ENCODE peak calls at places on chromosome 14, in four cellular contexts. F is heart right ventricle, D is transverse colon, M is left ventricle myocardium inferior. U is an unnamed sample. For H3K4me1, the result is how much of the 10 kb centered on the place peaks cover.

GRCh38 chr14:70032016-70032415 is 152.8 kb downstream of the SMOC1 start:
- DNase-seq in M (no peak), F (no peak), D (no peak), U (no peak)

GRCh38 chr14:23285530-23286019 is 357 bp downstream of the HOMEZ start:
- DNase-seq in D (peak), M (no peak), F (no peak), U (no peak)

GRCh38 chr14:52315355-52315718 is 1.2 kb downstream of the PTGER2 start:
- DNase-seq in F (no peak), M (no peak), D (no peak), U (no peak)

GRCh38 chr14:101254805-101255764 is 306.2 kb upstream of the DIO3 start:
- DNase-seq in D (no peak), F (no peak), M (no peak), U (peak)

GRCh38 chr14:81990312-81990761 is 456.7 kb upstream of the SEL1L start:
- DNase-seq in D (peak), M (no peak), F (peak), U (no peak)

GRCh38 chr14:64444984-64445845 is 20.1 kb upstream of the AKAP5 start:
- DNase-seq in M (no peak), D (peak), F (no peak), U (no peak)

GRCh38 chr14:39988939-39989338 is 556.7 kb upstream of the FBXO33 start:
- DNase-seq in D (no peak), M (no peak), F (no peak), U (no peak)

GRCh38 chr14:50944647-50945413 is 547 bp upstream of the PYGL start:
- DNase-seq in M (peak), D (peak), F (peak), U (no peak)

GRCh38 chr14:80364274-80364673 is 153.0 kb upstream of the DIO2 start:
- DNase-seq in M (no peak), D (no peak), F (no peak), U (no peak)

GRCh38 chr14:43165651-43166050 is 1341.4 kb downstream of the FSCB start:
- DNase-seq in M (no peak), D (no peak), F (no peak), U (no peak)

GRCh38 chr14:104287301-104288009 is 149.1 kb downstream of the KIF26A start:
- DNase-seq in F (no peak), M (peak), D (no peak), U (no peak)

GRCh38 chr14:104224516-104225281 is 86.3 kb downstream of the KIF26A start:
- DNase-seq in F (no peak), D (peak), M (no peak), U (no peak)

GRCh38 chr14:22333408-22334274 is 255.4 kb downstream of the DAD1 start:
- DNase-seq in F (no peak), M (no peak), D (peak), U (peak)

GRCh38 chr14:32022525-32022924 is 54.6 kb upstream of the ARHGAP5 start:
- DNase-seq in D (no peak), F (no peak), M (no peak), U (no peak)

GRCh38 chr14:43621282-43621681 is 885.8 kb downstream of the FSCB start:
- DNase-seq in M (no peak), D (no peak), F (no peak), U (no peak)

GRCh38 chr14:21978184-21978998 is 304.8 kb upstream of the OR4E1 start:
- DNase-seq in F (no peak), D (peak), M (no peak), U (no peak)

GRCh38 chr14:60214003-60214402 is 35.0 kb upstream of the PPM1A start:
- DNase-seq in D (no peak), F (no peak), M (no peak), U (no peak)

GRCh38 chr14:29536886-29537511 is 390.6 kb downstream of the PRKD1 start:
- DNase-seq in M (no peak), D (no peak), F (no peak), U (no peak)

GRCh38 chr14:102930753-102931579 is 8.5 kb downstream of the AMN start:
- DNase-seq in M (no peak), D (peak), F (no peak), U (no peak)

GRCh38 chr14:74080820-74081460 is 3.3 kb downstream of the ALDH6A1 start:
- DNase-seq in D (no peak), F (no peak), M (no peak), U (no peak)

GRCh38 chr14:39265032-39265431 is 31.3 kb downstream of the MIA2 start:
- DNase-seq in M (no peak), D (no peak), F (no peak), U (no peak)

GRCh38 chr14:63701614-63702291 is 26.1 kb downstream of the SGPP1 start:
- DNase-seq in F (no peak), D (no peak), M (no peak), U (no peak)

GRCh38 chr14:30553311-30553989 is 5.5 kb upstream of the G2E3 start:
- DNase-seq in F (no peak), M (no peak), D (no peak), U (no peak)

GRCh38 chr14:77761205-77761931 is 412 bp upstream of the SNW1 start:
- DNase-seq in D (peak), F (peak), M (peak), U (peak)

GRCh38 chr14:72830786-72831583 is 62.9 kb downstream of the DPF3 start:
- DNase-seq in F (peak), M (no peak), D (peak), U (no peak)

GRCh38 chr14:96297000-96297399 is 41.0 kb downstream of the BDKRB1 start:
- DNase-seq in D (no peak), F (no peak), M (no peak), U (no peak)

GRCh38 chr14:96509457-96510090 is 7.4 kb downstream of the PAPOLA start:
- DNase-seq in D (no peak), F (no peak), M (no peak), U (no peak)

GRCh38 chr14:100871234-100872186 is 32.0 kb downstream of the RTL1 start:
- DNase-seq in F (no peak), M (peak), D (no peak), U (no peak)

GRCh38 chr14:59918824-59919581 is 941 bp upstream of the LRRC9 start:
- DNase-seq in F (no peak), M (no peak), D (peak), U (no peak)

GRCh38 chr14:95664546-95664945 is 21.7 kb upstream of the TCL1B start:
- DNase-seq in F (no peak), M (no peak), D (no peak), U (no peak)

GRCh38 chr14:72907886-72908285 is 14.0 kb upstream of the DPF3 start:
- DNase-seq in F (no peak), D (no peak), M (no peak), U (no peak)

GRCh38 chr14:60346706-60347105 is 97.7 kb downstream of the PPM1A start:
- DNase-seq in D (no peak), F (no peak), M (no peak), U (no peak)

GRCh38 chr14:58866386-58866785 is 228.6 kb downstream of the DACT1 start:
- DNase-seq in F (no peak), D (no peak), M (no peak), U (no peak)

GRCh38 chr14:91381801-91382670 is 35.6 kb downstream of the CCDC88C start:
- DNase-seq in D (no peak), F (no peak), M (no peak), U (no peak)

GRCh38 chr14:89466460-89466859 is 49.4 kb upstream of the FOXN3 start:
- DNase-seq in D (no peak), M (no peak), F (no peak), U (no peak)

DNA sequence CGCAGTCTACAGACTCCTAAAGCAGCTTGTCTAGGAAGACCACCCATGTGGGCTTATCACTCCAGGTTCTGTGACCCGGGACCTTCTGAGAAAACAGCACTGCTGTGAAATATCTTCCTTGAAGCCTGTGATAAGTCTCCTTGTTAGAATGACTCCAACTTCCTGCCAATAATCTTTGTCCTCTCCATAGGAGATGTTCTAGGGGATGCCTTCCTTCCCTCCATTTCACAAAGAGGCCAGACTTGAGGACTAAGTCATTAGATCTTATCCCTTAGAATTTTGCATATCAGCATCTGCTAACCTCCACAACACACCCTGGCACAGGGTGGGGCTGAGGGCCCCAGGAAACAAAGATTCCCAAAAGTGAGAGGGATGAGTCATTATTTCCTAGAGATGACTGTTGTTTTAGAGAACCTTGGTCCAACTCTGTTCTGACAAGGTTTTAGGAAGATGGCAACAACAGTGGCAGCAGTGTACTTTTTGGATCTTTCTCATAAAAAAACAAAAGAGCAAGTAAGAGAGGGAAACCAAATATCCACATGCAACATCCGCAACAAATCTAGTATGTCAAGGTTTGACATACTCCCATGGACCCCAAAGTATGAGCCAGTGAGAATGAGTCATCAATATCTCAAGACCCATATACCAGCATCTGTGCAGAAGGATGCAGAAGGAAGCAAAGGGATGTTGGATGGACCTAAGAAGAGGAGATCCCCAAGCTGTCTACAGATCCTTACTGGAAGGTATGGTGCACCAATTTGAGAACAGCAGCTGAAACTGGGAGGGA is 6.0 kb downstream of the LTB4R start:
- DNase-seq in D (no peak), F (no peak), M (no peak), U (no peak)
- H3K4me1 ChIP-seq in D (under half), F (under half), M (half or more), U (under half)

GRCh38 chr14:28344381-28344780 is 422.2 kb upstream of the FOXG1 start:
- DNase-seq in F (no peak), D (no peak), M (no peak), U (no peak)
- TF ChIP-seq CTCF in F (no peak), D (no peak), M (no peak), U (no peak)

GRCh38 chr14:71511152-71511551 is 421.1 kb upstream of the RGS6 start:
- DNase-seq in F (no peak), D (no peak), M (no peak), U (no peak)

DNA sequence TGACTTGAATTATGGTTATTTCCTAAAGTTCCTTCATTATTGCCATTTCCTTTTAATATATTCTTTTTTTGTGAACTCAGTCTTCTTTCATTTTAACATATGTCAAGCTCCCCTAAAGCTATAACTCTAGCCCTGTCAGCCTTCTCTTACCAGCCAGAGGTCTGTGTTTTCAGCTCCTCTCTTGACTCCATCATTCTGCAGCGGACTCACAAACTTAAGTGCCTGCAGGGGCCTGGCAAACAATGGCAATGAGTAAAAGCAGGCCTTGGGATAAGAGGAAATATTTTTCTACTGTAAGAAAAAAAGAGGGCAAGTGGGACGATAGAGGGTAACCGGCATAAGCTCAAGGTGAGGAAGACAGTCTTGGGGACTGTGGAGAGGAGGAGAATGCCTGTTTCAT is 424.5 kb upstream of the RGS6 start:
- DNase-seq in M (no peak), F (no peak), D (no peak), U (no peak)
- H3K27ac ChIP-seq in M (no peak), F (no peak), D (no peak), U (no peak)

DNA sequence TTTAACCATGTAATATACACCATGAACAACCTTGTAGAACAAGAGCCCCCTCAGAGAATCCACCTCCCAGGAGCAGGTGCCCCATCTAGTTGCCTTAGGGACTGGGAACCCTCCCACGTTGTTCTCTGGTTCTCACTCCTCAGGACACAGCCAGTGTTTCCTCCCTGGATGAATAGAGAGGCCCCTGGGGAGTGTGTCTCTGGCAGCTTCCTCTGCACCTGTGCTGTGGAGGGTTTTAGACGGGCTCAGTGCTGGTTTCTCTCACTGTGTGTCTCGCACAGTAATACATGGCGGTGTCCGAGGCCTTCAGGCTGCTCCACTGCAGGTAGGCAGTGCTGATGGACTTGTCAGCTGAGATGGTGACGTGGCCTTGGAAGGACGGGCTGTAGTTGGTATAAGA is 581.3 kb downstream of the TMEM121 start:
- DNase-seq in D (no peak), F (no peak), M (no peak), U (no peak)
- H3K4me1 ChIP-seq in D (under half), F (under half), M (under half), U (under half)

GRCh38 chr14:68099348-68100045 is 279.9 kb downstream of the RAD51B start:
- DNase-seq in F (no peak), M (no peak), D (no peak), U (no peak)

GRCh38 chr14:68097727-68098126 is 278.1 kb downstream of the RAD51B start:
- DNase-seq in D (no peak), F (no peak), M (no peak), U (no peak)

GRCh38 chr14:68098834-68099233 is 279.3 kb downstream of the RAD51B start:
- DNase-seq in F (no peak), D (no peak), M (no peak), U (no peak)

GRCh38 chr14:68089146-68089715 is 269.7 kb downstream of the RAD51B start:
- DNase-seq in M (no peak), D (no peak), F (no peak), U (no peak)

DNA sequence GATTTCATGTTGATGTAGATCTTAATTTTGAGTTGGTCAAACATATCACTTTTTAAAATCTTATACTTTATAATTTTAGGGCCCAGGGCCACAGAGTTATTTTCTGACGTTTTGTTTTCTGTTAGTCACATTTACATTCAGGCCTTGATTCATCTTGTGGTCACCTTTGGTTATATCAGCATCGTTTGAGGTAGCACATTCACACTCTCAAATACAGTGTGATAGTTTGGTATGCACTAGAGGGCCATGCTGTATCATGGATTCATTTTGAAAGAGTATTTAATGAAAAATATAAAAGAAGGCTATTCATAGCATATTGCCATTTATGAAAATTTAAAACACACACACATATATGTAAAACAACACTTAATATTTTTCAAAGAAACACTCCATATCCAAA is 274.6 kb downstream of the RAD51B start:
- DNase-seq in F (no peak), D (no peak), M (no peak), U (no peak)
- TF ChIP-seq CTCF in F (no peak), D (no peak), M (no peak), U (no peak)

DNA sequence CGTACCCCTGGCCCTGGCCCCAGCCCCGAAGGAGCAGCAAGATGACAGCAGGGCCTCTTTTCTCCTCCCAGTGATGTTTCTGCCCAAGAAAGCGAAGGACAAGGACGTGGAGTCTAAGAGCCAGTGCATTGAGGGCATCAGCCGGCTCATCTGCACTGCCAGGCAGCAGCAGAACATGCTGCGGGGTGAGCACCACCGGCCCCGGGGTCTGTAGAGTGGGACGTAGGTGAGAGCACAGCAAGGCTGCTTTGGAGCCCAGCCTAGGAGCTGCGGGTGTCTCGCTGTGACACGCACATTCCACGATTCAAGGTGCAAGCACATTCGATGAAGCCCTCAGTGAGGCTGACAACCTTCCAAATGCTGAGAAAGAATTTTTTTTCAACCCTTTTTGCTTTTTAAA is 5.2 kb upstream of the TEX22 start:
- DNase-seq in F (no peak), M (peak), D (no peak), U (no peak)
- H3K27ac ChIP-seq in F (no peak), M (no peak), D (no peak), U (no peak)

GRCh38 chr14:61495809-61496208 is 174.4 kb downstream of the PRKCH start:
- DNase-seq in F (no peak), M (no peak), D (no peak), U (no peak)
- H3K4me1 ChIP-seq in F (under half), M (under half), D (under half), U (under half)

GRCh38 chr14:93160353-93160801 is 24.3 kb downstream of the MOAP1 start:
- DNase-seq in D (no peak), M (no peak), F (no peak), U (no peak)
- TF ChIP-seq CTCF in D (no peak), M (peak), F (peak), U (no peak)

U was measured in gastrocnemius medialis.